ENCODE peak calls at places on chromosome 14, in four cellular contexts. One of them, this sample, is unnamed.

GRCh38 chr14:78143489-78144145 is 26.6 kb upstream of the NRXN3 start:
- DNase-seq in transverse colon: no peak
- DNase-seq in left ventricle myocardium inferior: no peak
- DNase-seq in AG04450: no peak
- DNase-seq in this sample: no peak

GRCh38 chr14:98175436-98175835 is 1096.6 kb downstream of the BCL11B start:
- DNase-seq in transverse colon: no peak
- DNase-seq in left ventricle myocardium inferior: no peak
- DNase-seq in AG04450: no peak
- DNase-seq in this sample: no peak

GRCh38 chr14:23381871-23382270 is 5.0 kb downstream of the CMTM5 start:
- DNase-seq in transverse colon: no peak
- DNase-seq in left ventricle myocardium inferior: no peak
- DNase-seq in AG04450: no peak
- DNase-seq in this sample: no peak

GRCh38 chr14:23411563-23412525 is 3.8 kb upstream of the MYH6 start:
- DNase-seq in transverse colon: no peak
- DNase-seq in left ventricle myocardium inferior: no peak
- DNase-seq in AG04450: no peak
- DNase-seq in this sample: no peak

GRCh38 chr14:55107766-55108554 is 21.1 kb upstream of the LGALS3 start:
- DNase-seq in transverse colon: peak; percentile 82
- DNase-seq in left ventricle myocardium inferior: peak; percentile 90
- DNase-seq in AG04450: peak; percentile 93
- DNase-seq in this sample: peak; percentile 22

GRCh38 chr14:53924754-53925153 is 31.9 kb downstream of the BMP4 start:
- DNase-seq in transverse colon: no peak
- DNase-seq in left ventricle myocardium inferior: no peak
- DNase-seq in AG04450: peak; percentile 54
- DNase-seq in this sample: no peak

GRCh38 chr14:28756896-28757570 is 9.6 kb upstream of the FOXG1 start:
- DNase-seq in transverse colon: no peak
- DNase-seq in left ventricle myocardium inferior: no peak
- DNase-seq in AG04450: no peak
- DNase-seq in this sample: no peak

GRCh38 chr14:81710232-81710845 is 176.7 kb upstream of the SEL1L start:
- DNase-seq in transverse colon: no peak
- DNase-seq in left ventricle myocardium inferior: no peak
- DNase-seq in AG04450: no peak
- DNase-seq in this sample: no peak

GRCh38 chr14:59213368-59214315 is 25.2 kb downstream of the DAAM1 start:
- DNase-seq in transverse colon: no peak
- DNase-seq in left ventricle myocardium inferior: no peak
- DNase-seq in AG04450: peak; percentile 23
- DNase-seq in this sample: no peak

GRCh38 chr14:92844220-92844619 is 50.1 kb downstream of the GOLGA5 start:
- DNase-seq in transverse colon: no peak
- DNase-seq in left ventricle myocardium inferior: no peak
- DNase-seq in AG04450: no peak
- DNase-seq in this sample: no peak

GRCh38 chr14:88323520-88324199 is 591 bp upstream of the KCNK10 start:
- DNase-seq in transverse colon: no peak
- DNase-seq in left ventricle myocardium inferior: no peak
- DNase-seq in AG04450: no peak
- DNase-seq in this sample: no peak

GRCh38 chr14:61973981-61974380 is 211.8 kb downstream of the SNAPC1 start:
- DNase-seq in transverse colon: no peak
- DNase-seq in left ventricle myocardium inferior: no peak
- DNase-seq in AG04450: peak; percentile 58
- DNase-seq in this sample: no peak

GRCh38 chr14:32366995-32367394 is 37.9 kb downstream of the AKAP6 start:
- DNase-seq in transverse colon: no peak
- DNase-seq in left ventricle myocardium inferior: no peak
- DNase-seq in AG04450: no peak
- DNase-seq in this sample: no peak

GRCh38 chr14:90514015-90514398 is 117.2 kb downstream of the CALM1 start:
- DNase-seq in transverse colon: peak; percentile 42
- DNase-seq in left ventricle myocardium inferior: no peak
- DNase-seq in AG04450: no peak
- DNase-seq in this sample: no peak

DNA sequence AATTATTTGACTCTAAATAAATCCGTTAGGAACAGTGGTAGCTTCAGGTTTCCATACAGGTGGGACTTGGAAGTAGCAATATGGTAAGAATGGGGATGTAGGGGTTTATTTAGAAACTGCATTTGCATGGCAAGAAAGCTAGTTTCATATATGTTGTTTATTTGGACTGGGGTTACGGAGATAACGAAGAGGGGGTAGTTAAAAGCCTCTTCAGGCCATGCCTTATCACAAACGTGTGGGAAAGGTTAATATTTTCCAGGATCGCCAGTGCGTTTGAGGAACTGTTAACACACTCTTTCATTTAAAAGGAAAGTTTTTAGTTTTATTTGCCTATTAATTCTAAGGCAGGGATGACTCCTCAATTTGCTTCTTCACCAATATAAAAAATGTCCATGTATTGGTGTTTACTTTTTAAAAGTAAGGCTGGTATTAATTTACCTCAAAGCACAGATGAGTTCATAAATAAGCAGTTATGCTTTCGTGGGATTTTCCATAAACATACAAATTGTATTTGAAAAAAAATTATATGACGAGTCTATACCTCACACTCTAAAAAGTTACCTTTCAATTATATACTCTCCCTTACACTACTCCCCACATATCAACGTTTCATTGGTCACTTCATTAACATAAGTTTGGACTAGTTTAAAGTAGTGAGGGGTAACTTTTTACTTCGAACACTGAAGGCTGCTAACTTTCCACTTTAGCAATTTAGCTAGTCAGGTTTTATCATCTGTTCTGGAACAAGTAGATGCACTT is 813 bp downstream of the RAB2B start:
- DNase-seq in transverse colon: no peak
- DNase-seq in left ventricle myocardium inferior: no peak
- DNase-seq in AG04450: no peak
- DNase-seq in this sample: no peak
- H3K27ac ChIP-seq in transverse colon: peak overlapping the region; percentile 88
- H3K27ac ChIP-seq in left ventricle myocardium inferior: peak overlapping the region; percentile 91
- H3K27ac ChIP-seq in AG04450: no peak overlapping the region
- H3K27ac ChIP-seq in this sample: peak overlapping the region; percentile 73

GRCh38 chr14:100306506-100307214 is 416 bp upstream of the SLC25A29 start:
- DNase-seq in transverse colon: peak; percentile 89
- DNase-seq in left ventricle myocardium inferior: peak; percentile 93
- DNase-seq in AG04450: no peak
- DNase-seq in this sample: peak; percentile 42
- TF ChIP-seq CTCF in transverse colon: no peak
- TF ChIP-seq CTCF in left ventricle myocardium inferior: no peak
- TF ChIP-seq CTCF in AG04450: no peak
- TF ChIP-seq CTCF in this sample: no peak

GRCh38 chr14:106346084-106346483 is 819.7 kb downstream of the TMEM121 start:
- DNase-seq in transverse colon: no peak
- DNase-seq in left ventricle myocardium inferior: no peak
- DNase-seq in AG04450: no peak
- DNase-seq in this sample: no peak
- H3K9me3 ChIP-seq in transverse colon: no peaks in the 10 kb centered on the region
- H3K9me3 ChIP-seq in left ventricle myocardium inferior: no peaks in the 10 kb centered on the region
- H3K9me3 ChIP-seq in AG04450: no peaks in the 10 kb centered on the region
- H3K9me3 ChIP-seq in this sample: no peaks in the 10 kb centered on the region

GRCh38 chr14:70664698-70665447 is 23.2 kb downstream of the TTC9 start:
- DNase-seq in transverse colon: no peak
- DNase-seq in left ventricle myocardium inferior: no peak
- DNase-seq in AG04450: no peak
- DNase-seq in this sample: no peak

GRCh38 chr14:70662816-70663215 is 21.1 kb downstream of the TTC9 start:
- DNase-seq in transverse colon: no peak
- DNase-seq in left ventricle myocardium inferior: no peak
- DNase-seq in AG04450: no peak
- DNase-seq in this sample: no peak

GRCh38 chr14:70663707-70664179 is 22.0 kb downstream of the TTC9 start:
- DNase-seq in transverse colon: peak; percentile 26
- DNase-seq in left ventricle myocardium inferior: no peak
- DNase-seq in AG04450: no peak
- DNase-seq in this sample: no peak

GRCh38 chr14:70665448-70666363 is 24.0 kb downstream of the TTC9 start:
- DNase-seq in transverse colon: peak; percentile 84
- DNase-seq in left ventricle myocardium inferior: no peak
- DNase-seq in AG04450: no peak
- DNase-seq in this sample: no peak

DNA sequence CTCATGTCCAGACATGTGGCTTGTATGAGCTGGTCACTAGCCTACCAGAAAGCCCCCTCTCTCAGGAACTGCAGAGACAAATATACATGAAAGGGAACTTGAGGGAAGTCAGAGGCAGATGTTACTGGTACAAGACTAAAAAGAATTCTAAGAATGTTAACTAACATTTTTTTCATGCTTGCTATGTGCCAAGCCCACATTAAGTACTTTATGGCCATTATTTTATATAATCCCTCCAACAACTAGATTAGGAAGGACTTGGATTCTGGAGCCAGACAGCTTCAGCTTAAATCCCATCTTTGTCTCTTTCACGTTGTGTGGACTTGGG is 24.6 kb downstream of the TTC9 start:
- DNase-seq in transverse colon: no peak
- DNase-seq in left ventricle myocardium inferior: no peak
- DNase-seq in AG04450: no peak
- DNase-seq in this sample: no peak
- H3K27ac ChIP-seq in transverse colon: no peak overlapping the region
- H3K27ac ChIP-seq in left ventricle myocardium inferior: no peak overlapping the region
- H3K27ac ChIP-seq in AG04450: no peak overlapping the region
- H3K27ac ChIP-seq in this sample: peak overlapping the region; percentile 5

GRCh38 chr14:51242545-51243490 is 2.8 kb downstream of the TMX1 start:
- DNase-seq in transverse colon: no peak
- DNase-seq in left ventricle myocardium inferior: no peak
- DNase-seq in AG04450: no peak
- DNase-seq in this sample: no peak

GRCh38 chr14:51236314-51236713 is 3.7 kb upstream of the TMX1 start:
- DNase-seq in transverse colon: no peak
- DNase-seq in left ventricle myocardium inferior: no peak
- DNase-seq in AG04450: no peak
- DNase-seq in this sample: no peak

GRCh38 chr14:51244591-51244990 is 4.5 kb downstream of the TMX1 start:
- DNase-seq in transverse colon: no peak
- DNase-seq in left ventricle myocardium inferior: no peak
- DNase-seq in AG04450: no peak
- DNase-seq in this sample: no peak

GRCh38 chr14:51240804-51241380 is 845 bp downstream of the TMX1 start:
- DNase-seq in transverse colon: no peak
- DNase-seq in left ventricle myocardium inferior: no peak
- DNase-seq in AG04450: no peak
- DNase-seq in this sample: no peak

GRCh38 chr14:51239813-51240803 is at the start of gene TMX1:
- DNase-seq in transverse colon: peak; percentile 95
- DNase-seq in left ventricle myocardium inferior: peak; percentile 94
- DNase-seq in AG04450: peak; percentile 98
- DNase-seq in this sample: peak; percentile 76
- TF ChIP-seq CTCF in transverse colon: no peak
- TF ChIP-seq CTCF in left ventricle myocardium inferior: peak; percentile 14
- TF ChIP-seq CTCF in AG04450: peak; percentile 22
- TF ChIP-seq CTCF in this sample: no peak

DNA sequence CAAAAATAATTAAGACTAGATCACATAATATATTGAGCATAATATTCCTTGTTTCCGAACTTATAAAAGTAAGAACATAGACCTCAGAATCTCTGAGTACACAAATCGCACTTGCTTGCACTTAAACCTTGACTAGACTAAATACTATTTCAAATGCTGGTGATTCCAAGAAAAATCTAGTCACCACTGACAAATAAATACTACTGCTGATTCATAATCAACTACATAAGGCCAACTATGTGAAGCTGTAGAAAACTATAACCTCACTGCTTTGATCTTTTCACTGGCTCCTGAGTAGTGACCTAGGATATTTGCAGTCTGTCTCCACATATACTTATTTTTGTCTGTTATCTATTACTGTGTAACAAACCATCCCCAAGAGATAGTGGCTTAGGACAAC is 245.4 kb downstream of the DIO2 start:
- DNase-seq in transverse colon: no peak
- DNase-seq in left ventricle myocardium inferior: no peak
- DNase-seq in AG04450: peak; percentile 10
- DNase-seq in this sample: no peak
- H3K9me3 ChIP-seq in transverse colon: no peaks in the 10 kb centered on the region
- H3K9me3 ChIP-seq in left ventricle myocardium inferior: peaks cover 10% of the 10 kb centered on the region
- H3K9me3 ChIP-seq in AG04450: no peaks in the 10 kb centered on the region
- H3K9me3 ChIP-seq in this sample: no peaks in the 10 kb centered on the region

GRCh38 chr14:99317231-99318090 is 45.5 kb upstream of the BCL11B start:
- DNase-seq in transverse colon: peak; percentile 14
- DNase-seq in left ventricle myocardium inferior: no peak
- DNase-seq in AG04450: no peak
- DNase-seq in this sample: no peak
- H3K27ac ChIP-seq in transverse colon: peak overlapping the region; percentile 83
- H3K27ac ChIP-seq in left ventricle myocardium inferior: no peak overlapping the region
- H3K27ac ChIP-seq in AG04450: no peak overlapping the region
- H3K27ac ChIP-seq in this sample: no peak overlapping the region

DNA sequence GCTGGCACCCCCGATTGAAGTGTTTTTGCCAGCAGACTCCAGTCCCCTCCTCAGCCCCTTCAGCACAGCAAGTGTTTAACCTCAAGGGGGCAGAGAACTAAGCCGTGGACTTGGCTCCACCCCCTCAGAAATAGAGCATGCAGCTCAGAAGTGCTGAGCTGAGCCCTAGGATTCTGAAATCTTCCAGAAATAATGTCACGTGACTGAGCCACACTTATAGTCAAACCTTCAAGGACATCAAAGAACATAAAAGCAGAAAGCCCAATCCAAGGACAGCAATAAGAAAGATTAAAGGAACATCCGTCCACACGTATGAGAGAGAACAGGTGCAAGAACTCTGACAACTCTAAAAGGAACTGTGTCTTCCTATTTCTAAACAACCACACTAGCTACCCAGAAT is 317.7 kb upstream of the LRFN5 start:
- DNase-seq in transverse colon: no peak
- DNase-seq in left ventricle myocardium inferior: no peak
- DNase-seq in AG04450: no peak
- DNase-seq in this sample: no peak
- TF ChIP-seq CTCF in transverse colon: no peak
- TF ChIP-seq CTCF in left ventricle myocardium inferior: no peak
- TF ChIP-seq CTCF in AG04450: no peak
- TF ChIP-seq CTCF in this sample: no peak

GRCh38 chr14:19900999-19901398 is 19.4 kb upstream of the OR4K5 start:
- DNase-seq in transverse colon: no peak
- DNase-seq in left ventricle myocardium inferior: no peak
- DNase-seq in AG04450: no peak
- DNase-seq in this sample: no peak
- H3K9me3 ChIP-seq in transverse colon: peaks cover 8% of the 10 kb centered on the region
- H3K9me3 ChIP-seq in left ventricle myocardium inferior: peaks cover 42% of the 10 kb centered on the region
- H3K9me3 ChIP-seq in AG04450: peaks cover 18% of the 10 kb centered on the region
- H3K9me3 ChIP-seq in this sample: peaks cover 18% of the 10 kb centered on the region

This sample was measured in CD4-positive, alpha-beta T cell.